ENCODE peak calls at places on chromosomes 4 and X, in eight cellular contexts. One of them, this sample, is unnamed.

GRCh38 chrX:7444967-7445366 is 297.0 kb upstream of the PUDP start:
- DNase-seq in left lung: no peak
- DNase-seq in NT2/D1: no peak
- DNase-seq in H9: no peak
- DNase-seq in effector memory CD4-positive, alpha-beta T cell: no peak
- DNase-seq in hepatocyte: no peak
- DNase-seq in colonic mucosa: no peak
- DNase-seq in lower lobe of right lung: no peak
- DNase-seq in this sample: no peak

GRCh38 chr4:99087887-99088484 is 602 bp downstream of the ADH5 start:
- DNase-seq in left lung: no peak
- DNase-seq in colonic mucosa: peak; percentile 63
- DNase-seq in effector memory CD4-positive, alpha-beta T cell: no peak
- DNase-seq in lower lobe of right lung: peak; percentile 77
- DNase-seq in hepatocyte: peak; percentile 81
- DNase-seq in H9: peak; percentile 41
- DNase-seq in NT2/D1: peak; percentile 16
- DNase-seq in this sample: no peak

GRCh38 chrX:154457491-154458115 is 478 bp upstream of the PLXNA3 start:
- DNase-seq in colonic mucosa: peak; percentile 45
- DNase-seq in left lung: peak; percentile 81
- DNase-seq in H9: peak; percentile 75
- DNase-seq in lower lobe of right lung: peak; percentile 60
- DNase-seq in hepatocyte: peak; percentile 75
- DNase-seq in effector memory CD4-positive, alpha-beta T cell: peak; percentile 51
- DNase-seq in NT2/D1: no peak
- DNase-seq in this sample: peak; percentile 51

GRCh38 chrX:14291626-14292025 is 237.7 kb upstream of the GLRA2 start:
- DNase-seq in effector memory CD4-positive, alpha-beta T cell: no peak
- DNase-seq in left lung: no peak
- DNase-seq in lower lobe of right lung: no peak
- DNase-seq in hepatocyte: no peak
- DNase-seq in NT2/D1: peak; percentile 33
- DNase-seq in H9: peak; percentile 28
- DNase-seq in colonic mucosa: no peak
- DNase-seq in this sample: no peak

GRCh38 chr4:148854203-148854602 is 412.0 kb upstream of the NR3C2 start:
- DNase-seq in left lung: no peak
- DNase-seq in colonic mucosa: no peak
- DNase-seq in lower lobe of right lung: no peak
- DNase-seq in H9: no peak
- DNase-seq in NT2/D1: no peak
- DNase-seq in effector memory CD4-positive, alpha-beta T cell: no peak
- DNase-seq in hepatocyte: no peak
- DNase-seq in this sample: no peak

GRCh38 chr4:10647811-10648210 is 36.8 kb downstream of the CLNK start:
- DNase-seq in left lung: no peak
- DNase-seq in H9: no peak
- DNase-seq in hepatocyte: no peak
- DNase-seq in colonic mucosa: no peak
- DNase-seq in NT2/D1: no peak
- DNase-seq in lower lobe of right lung: no peak
- DNase-seq in effector memory CD4-positive, alpha-beta T cell: no peak
- DNase-seq in this sample: no peak

GRCh38 chr4:39528056-39528465 is 822 bp upstream of the UGDH start:
- DNase-seq in NT2/D1: no peak
- DNase-seq in left lung: no peak
- DNase-seq in H9: no peak
- DNase-seq in hepatocyte: no peak
- DNase-seq in effector memory CD4-positive, alpha-beta T cell: no peak
- DNase-seq in colonic mucosa: peak; percentile 83
- DNase-seq in lower lobe of right lung: no peak
- DNase-seq in this sample: no peak

GRCh38 chr4:74123065-74123728 is 24.2 kb upstream of the CXCL2 start:
- DNase-seq in NT2/D1: no peak
- DNase-seq in lower lobe of right lung: no peak
- DNase-seq in colonic mucosa: no peak
- DNase-seq in effector memory CD4-positive, alpha-beta T cell: no peak
- DNase-seq in H9: no peak
- DNase-seq in hepatocyte: peak; percentile 43
- DNase-seq in left lung: no peak
- DNase-seq in this sample: no peak

GRCh38 chr4:88765729-88766128 is 68.1 kb upstream of the NAP1L5 start:
- DNase-seq in left lung: no peak
- DNase-seq in colonic mucosa: no peak
- DNase-seq in H9: no peak
- DNase-seq in effector memory CD4-positive, alpha-beta T cell: no peak
- DNase-seq in lower lobe of right lung: no peak
- DNase-seq in hepatocyte: no peak
- DNase-seq in NT2/D1: no peak
- DNase-seq in this sample: no peak

GRCh38 chr4:150854600-150854999 is 160.5 kb downstream of the LRBA start:
- DNase-seq in hepatocyte: no peak
- DNase-seq in effector memory CD4-positive, alpha-beta T cell: no peak
- DNase-seq in NT2/D1: no peak
- DNase-seq in lower lobe of right lung: no peak
- DNase-seq in left lung: no peak
- DNase-seq in colonic mucosa: no peak
- DNase-seq in H9: no peak
- DNase-seq in this sample: no peak

GRCh38 chr4:188031751-188032150 is 36.2 kb downstream of the ZFP42 start:
- DNase-seq in hepatocyte: no peak
- DNase-seq in NT2/D1: no peak
- DNase-seq in lower lobe of right lung: no peak
- DNase-seq in effector memory CD4-positive, alpha-beta T cell: no peak
- DNase-seq in left lung: no peak
- DNase-seq in H9: peak; percentile 68
- DNase-seq in colonic mucosa: no peak
- DNase-seq in this sample: no peak

GRCh38 chr4:5816101-5816500 is 76.8 kb downstream of the CRMP1 start:
- DNase-seq in NT2/D1: no peak
- DNase-seq in effector memory CD4-positive, alpha-beta T cell: no peak
- DNase-seq in lower lobe of right lung: no peak
- DNase-seq in H9: no peak
- DNase-seq in colonic mucosa: no peak
- DNase-seq in hepatocyte: no peak
- DNase-seq in left lung: no peak
- DNase-seq in this sample: no peak

GRCh38 chrX:55713635-55714034 is 3.9 kb upstream of the RRAGB start:
- DNase-seq in H9: no peak
- DNase-seq in lower lobe of right lung: no peak
- DNase-seq in effector memory CD4-positive, alpha-beta T cell: no peak
- DNase-seq in hepatocyte: no peak
- DNase-seq in left lung: no peak
- DNase-seq in colonic mucosa: no peak
- DNase-seq in NT2/D1: no peak
- DNase-seq in this sample: no peak

GRCh38 chrX:55710701-55711100 is 6.8 kb upstream of the RRAGB start:
- DNase-seq in H9: no peak
- DNase-seq in colonic mucosa: no peak
- DNase-seq in effector memory CD4-positive, alpha-beta T cell: no peak
- DNase-seq in NT2/D1: no peak
- DNase-seq in lower lobe of right lung: no peak
- DNase-seq in left lung: no peak
- DNase-seq in hepatocyte: no peak
- DNase-seq in this sample: no peak

GRCh38 chrX:55714111-55714510 is 3.4 kb upstream of the RRAGB start:
- DNase-seq in effector memory CD4-positive, alpha-beta T cell: no peak
- DNase-seq in hepatocyte: no peak
- DNase-seq in lower lobe of right lung: no peak
- DNase-seq in H9: no peak
- DNase-seq in left lung: no peak
- DNase-seq in colonic mucosa: no peak
- DNase-seq in NT2/D1: no peak
- DNase-seq in this sample: no peak

DNA sequence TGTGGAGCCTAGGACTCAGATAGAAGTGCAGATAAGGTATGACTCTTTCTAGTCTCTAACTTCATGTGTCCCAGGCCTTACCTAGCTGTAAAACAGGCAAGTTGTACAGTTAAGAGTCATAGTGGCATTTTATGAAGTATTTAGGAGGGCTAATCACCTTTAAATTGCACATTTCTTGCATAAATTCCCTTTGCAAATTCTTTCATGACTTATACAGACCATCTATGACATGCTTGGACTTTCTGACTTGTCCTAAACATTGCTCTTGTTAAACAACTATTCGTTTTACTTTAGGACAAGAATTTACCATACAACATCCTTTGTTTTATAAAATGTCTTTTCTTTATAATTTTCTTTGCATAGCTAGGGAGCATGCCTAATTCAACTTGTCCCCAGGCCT is 7.8 kb upstream of the RRAGB start:
- DNase-seq in lower lobe of right lung: no peak
- DNase-seq in hepatocyte: no peak
- DNase-seq in NT2/D1: no peak
- DNase-seq in H9: no peak
- DNase-seq in left lung: no peak
- DNase-seq in colonic mucosa: no peak
- DNase-seq in effector memory CD4-positive, alpha-beta T cell: no peak
- DNase-seq in this sample: no peak
- H3K9me3 ChIP-seq in lower lobe of right lung: no peaks in the 10 kb centered on the region
- H3K9me3 ChIP-seq in hepatocyte: no peaks in the 10 kb centered on the region
- H3K9me3 ChIP-seq in NT2/D1: peaks cover 33% of the 10 kb centered on the region
- H3K9me3 ChIP-seq in H9: peaks cover 39% of the 10 kb centered on the region
- H3K9me3 ChIP-seq in left lung: peaks cover 2% of the 10 kb centered on the region
- H3K9me3 ChIP-seq in colonic mucosa: no peaks in the 10 kb centered on the region
- H3K9me3 ChIP-seq in effector memory CD4-positive, alpha-beta T cell: no peaks in the 10 kb centered on the region
- H3K9me3 ChIP-seq in this sample: no peaks in the 10 kb centered on the region

GRCh38 chr4:106011387-106011786 is 116.1 kb downstream of the NPNT start:
- DNase-seq in hepatocyte: no peak
- DNase-seq in left lung: no peak
- DNase-seq in lower lobe of right lung: no peak
- DNase-seq in H9: no peak
- DNase-seq in NT2/D1: no peak
- DNase-seq in colonic mucosa: no peak
- DNase-seq in effector memory CD4-positive, alpha-beta T cell: no peak
- DNase-seq in this sample: no peak

DNA sequence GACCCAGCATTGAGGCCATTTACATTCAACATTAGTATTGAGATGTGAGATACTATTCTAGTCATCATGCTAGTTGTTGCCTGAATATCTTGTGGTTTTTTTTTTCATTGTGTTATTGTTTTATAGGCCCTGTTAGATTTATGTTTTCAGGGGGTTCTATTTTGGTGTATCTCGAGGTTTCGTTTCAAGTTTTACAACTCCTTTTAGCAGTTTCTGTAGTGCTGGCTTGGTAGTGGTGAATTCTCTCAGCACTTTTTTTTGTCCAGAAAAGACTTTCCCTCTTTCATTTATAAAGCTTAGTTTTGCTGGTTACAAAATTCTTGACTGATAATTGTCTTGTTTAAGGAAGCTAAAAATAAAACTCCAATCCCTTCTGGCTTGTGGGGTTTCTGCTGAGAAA is 115.5 kb downstream of the NPNT start:
- DNase-seq in H9: no peak
- DNase-seq in left lung: no peak
- DNase-seq in hepatocyte: no peak
- DNase-seq in NT2/D1: no peak
- DNase-seq in lower lobe of right lung: no peak
- DNase-seq in colonic mucosa: no peak
- DNase-seq in effector memory CD4-positive, alpha-beta T cell: no peak
- DNase-seq in this sample: no peak
- H3K9me3 ChIP-seq in H9: no peaks in the 10 kb centered on the region
- H3K9me3 ChIP-seq in left lung: peaks cover 26% of the 10 kb centered on the region
- H3K9me3 ChIP-seq in hepatocyte: peaks cover 7% of the 10 kb centered on the region
- H3K9me3 ChIP-seq in NT2/D1: no peaks in the 10 kb centered on the region
- H3K9me3 ChIP-seq in lower lobe of right lung: peaks cover 17% of the 10 kb centered on the region
- H3K9me3 ChIP-seq in colonic mucosa: no peaks in the 10 kb centered on the region
- H3K9me3 ChIP-seq in effector memory CD4-positive, alpha-beta T cell: no peaks in the 10 kb centered on the region
- H3K9me3 ChIP-seq in this sample: no peaks in the 10 kb centered on the region

DNA sequence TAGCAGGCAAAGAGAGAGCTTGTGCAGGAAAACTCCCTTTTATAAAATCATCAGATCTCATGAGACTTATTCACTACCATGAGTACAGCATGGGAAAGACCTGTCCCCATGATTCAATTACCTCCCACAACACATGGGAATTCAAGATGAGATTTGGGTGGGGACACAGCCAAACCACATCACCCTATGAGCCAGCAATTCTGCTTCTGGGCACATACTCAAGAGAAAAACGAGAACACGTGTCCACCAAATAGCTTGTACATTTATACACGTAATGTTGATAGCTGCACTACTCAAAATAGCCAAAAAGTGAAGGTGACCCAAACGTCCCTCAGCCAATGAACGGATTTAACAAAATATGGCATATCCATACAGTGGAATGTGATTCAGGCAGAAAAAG is 94.5 kb upstream of the DHRSX start:
- DNase-seq in NT2/D1: no peak
- DNase-seq in colonic mucosa: no peak
- DNase-seq in H9: no peak
- DNase-seq in hepatocyte: no peak
- DNase-seq in left lung: no peak
- DNase-seq in lower lobe of right lung: no peak
- DNase-seq in effector memory CD4-positive, alpha-beta T cell: no peak
- DNase-seq in this sample: no peak
- H3K9me3 ChIP-seq in NT2/D1: no peaks in the 10 kb centered on the region
- H3K9me3 ChIP-seq in colonic mucosa: no peaks in the 10 kb centered on the region
- H3K9me3 ChIP-seq in H9: no peaks in the 10 kb centered on the region
- H3K9me3 ChIP-seq in hepatocyte: no peaks in the 10 kb centered on the region
- H3K9me3 ChIP-seq in left lung: no peaks in the 10 kb centered on the region
- H3K9me3 ChIP-seq in lower lobe of right lung: no peaks in the 10 kb centered on the region
- H3K9me3 ChIP-seq in effector memory CD4-positive, alpha-beta T cell: no peaks in the 10 kb centered on the region
- H3K9me3 ChIP-seq in this sample: no peaks in the 10 kb centered on the region

GRCh38 chrX:38279188-38279587 is 48.1 kb downstream of the RPGR start:
- DNase-seq in left lung: no peak
- DNase-seq in colonic mucosa: no peak
- DNase-seq in effector memory CD4-positive, alpha-beta T cell: no peak
- DNase-seq in lower lobe of right lung: no peak
- DNase-seq in hepatocyte: peak; percentile 9
- DNase-seq in NT2/D1: no peak
- DNase-seq in H9: no peak
- DNase-seq in this sample: no peak

GRCh38 chrX:38276089-38276488 is 51.2 kb downstream of the RPGR start:
- DNase-seq in H9: no peak
- DNase-seq in hepatocyte: no peak
- DNase-seq in colonic mucosa: no peak
- DNase-seq in left lung: no peak
- DNase-seq in lower lobe of right lung: no peak
- DNase-seq in effector memory CD4-positive, alpha-beta T cell: no peak
- DNase-seq in NT2/D1: no peak
- DNase-seq in this sample: no peak

GRCh38 chrX:38277802-38278201 is 49.5 kb downstream of the RPGR start:
- DNase-seq in effector memory CD4-positive, alpha-beta T cell: no peak
- DNase-seq in hepatocyte: no peak
- DNase-seq in colonic mucosa: no peak
- DNase-seq in NT2/D1: no peak
- DNase-seq in left lung: no peak
- DNase-seq in H9: no peak
- DNase-seq in lower lobe of right lung: no peak
- DNase-seq in this sample: no peak

GRCh38 chrX:38277136-38277535 is 50.2 kb downstream of the RPGR start:
- DNase-seq in lower lobe of right lung: no peak
- DNase-seq in left lung: no peak
- DNase-seq in colonic mucosa: no peak
- DNase-seq in hepatocyte: no peak
- DNase-seq in NT2/D1: no peak
- DNase-seq in H9: no peak
- DNase-seq in effector memory CD4-positive, alpha-beta T cell: no peak
- DNase-seq in this sample: no peak

DNA sequence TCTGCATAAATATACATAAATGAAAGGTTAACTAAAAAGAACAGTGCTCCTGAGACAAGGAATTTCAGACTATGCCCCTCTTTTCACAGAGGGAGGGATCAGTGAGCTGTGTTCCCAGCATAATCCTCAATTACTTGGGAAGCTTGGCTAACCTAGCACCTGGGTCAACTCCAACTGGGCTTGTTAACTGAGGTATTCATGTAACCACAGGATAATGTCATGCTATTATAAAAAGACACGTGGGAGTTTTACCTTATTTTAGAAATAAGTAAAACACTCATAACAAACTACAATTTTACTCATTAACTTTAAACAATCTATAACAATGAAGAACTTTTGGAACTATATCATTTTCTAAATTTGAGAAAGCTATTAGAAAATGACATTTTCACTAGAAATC is 48.6 kb downstream of the RPGR start:
- DNase-seq in NT2/D1: no peak
- DNase-seq in H9: no peak
- DNase-seq in effector memory CD4-positive, alpha-beta T cell: no peak
- DNase-seq in lower lobe of right lung: no peak
- DNase-seq in colonic mucosa: no peak
- DNase-seq in left lung: no peak
- DNase-seq in hepatocyte: no peak
- DNase-seq in this sample: no peak
- H3K9me3 ChIP-seq in NT2/D1: no peaks in the 10 kb centered on the region
- H3K9me3 ChIP-seq in H9: no peaks in the 10 kb centered on the region
- H3K9me3 ChIP-seq in effector memory CD4-positive, alpha-beta T cell: no peaks in the 10 kb centered on the region
- H3K9me3 ChIP-seq in lower lobe of right lung: no peaks in the 10 kb centered on the region
- H3K9me3 ChIP-seq in colonic mucosa: no peaks in the 10 kb centered on the region
- H3K9me3 ChIP-seq in left lung: no peaks in the 10 kb centered on the region
- H3K9me3 ChIP-seq in hepatocyte: no peaks in the 10 kb centered on the region
- H3K9me3 ChIP-seq in this sample: no peaks in the 10 kb centered on the region

This sample was measured in T-helper 17 cell.